ENCODE peak calls at places on chromosome 10, in nine cellular contexts. N is Peyer's patch, R is heart left ventricle, X is adrenal gland, Q is hepatocyte, W is breast epithelium, A is H9, F is stomach, I is astrocyte of the spinal cord. D is an unnamed sample.
A peak's percentile ranks its signal among the peaks of the same experiment; 100 is the strongest.

GRCh38 chr10:109933984-109934565 is 10.8 kb upstream of the XPNPEP1 start:
- DNase-seq in N (no peak), R (no peak), X (no peak), Q (no peak), W (no peak), A (peak; percentile 65), F (no peak), I (peak; percentile 8), D (no peak)

GRCh38 chr10:77397103-77397502 is 240.5 kb downstream of the KCNMA1 start:
- DNase-seq in N (no peak), R (no peak), X (no peak), Q (no peak), W (no peak), A (no peak), F (no peak), I (no peak), D (no peak)

GRCh38 chr10:112208981-112209380 is 25.4 kb upstream of the GPAM start:
- DNase-seq in N (no peak), R (no peak), X (no peak), Q (no peak), W (no peak), A (no peak), F (no peak), I (no peak), D (no peak)

GRCh38 chr10:27457261-27457945 is 46.7 kb upstream of the RAB18 start:
- DNase-seq in N (no peak), R (no peak), X (no peak), Q (no peak), W (no peak), A (no peak), F (no peak), I (no peak), D (no peak)

GRCh38 chr10:46222364-46222935 is 64.3 kb upstream of the ANTXRL start:
- DNase-seq in N (no peak), R (no peak), X (no peak), Q (no peak), W (no peak), A (no peak), F (no peak), I (no peak), D (peak; percentile 22)

GRCh38 chr10:110852255-110852896 is 19.4 kb upstream of the PDCD4 start:
- DNase-seq in N (peak; percentile 78), R (no peak), X (peak; percentile 50), Q (peak; percentile 78), W (peak; percentile 77), A (no peak), F (peak; percentile 71), I (no peak), D (no peak)

GRCh38 chr10:117653170-117653515 is 110.6 kb downstream of the EMX2 start:
- DNase-seq in N (no peak), R (no peak), X (no peak), Q (peak; percentile 81), W (no peak), A (no peak), F (no peak), I (peak; percentile 94), D (no peak)

GRCh38 chr10:85532821-85533220 is 833.8 kb downstream of the GRID1 start:
- DNase-seq in N (no peak), R (no peak), X (no peak), Q (no peak), W (no peak), A (no peak), F (no peak), I (no peak), D (no peak)

GRCh38 chr10:1663226-1663625 is 74.1 kb downstream of the ADARB2 start:
- DNase-seq in N (no peak), R (no peak), X (no peak), Q (no peak), W (no peak), A (no peak), F (no peak), I (no peak), D (no peak)

GRCh38 chr10:6513509-6513908 is 66.6 kb downstream of the PRKCQ start:
- DNase-seq in N (no peak), R (no peak), X (no peak), Q (no peak), W (no peak), A (no peak), F (no peak), I (no peak), D (no peak)

GRCh38 chr10:22712959-22713852 is 1.2 kb downstream of the PIP4K2A start:
- DNase-seq in N (peak; percentile 57), R (peak; percentile 69), X (no peak), Q (peak; percentile 22), W (no peak), A (peak; percentile 31), F (peak; percentile 38), I (peak; percentile 22), D (peak; percentile 51)

GRCh38 chr10:110502851-110503301 is 5.2 kb downstream of the DUSP5 start:
- DNase-seq in N (no peak), R (no peak), X (peak; percentile 85), Q (peak; percentile 57), W (peak; percentile 89), A (no peak), F (no peak), I (peak; percentile 79), D (peak; percentile 74)

GRCh38 chr10:10017716-10018115 is 1000.0 kb upstream of the CELF2 start:
- DNase-seq in N (no peak), R (no peak), X (no peak), Q (no peak), W (no peak), A (no peak), F (no peak), I (no peak), D (no peak)
- TF ChIP-seq CTCF in N (no peak), R (no peak), X (no peak), Q (no peak), W (no peak), A (no peak), F (no peak), I (no peak), D (no peak)

DNA sequence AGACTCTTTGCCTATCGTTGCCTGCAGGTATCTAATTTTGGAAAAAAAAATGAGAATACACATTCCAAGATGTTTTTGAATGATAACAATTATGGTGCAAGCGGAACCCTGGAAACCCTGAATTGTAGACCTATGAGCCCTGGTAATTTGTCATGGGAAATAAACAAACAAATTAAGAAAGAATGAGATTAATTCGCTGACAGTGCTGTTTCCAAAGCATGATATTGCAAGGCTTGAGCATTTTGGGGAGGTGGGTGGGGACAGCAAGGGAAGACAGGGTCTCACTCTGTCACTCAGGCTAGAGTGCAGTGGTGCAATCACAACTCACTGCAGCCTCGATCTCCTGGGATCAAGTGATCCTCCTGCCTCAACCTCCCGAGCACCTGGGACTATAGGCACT is 900.3 kb downstream of the IPMK start:
- DNase-seq in N (no peak), R (no peak), X (no peak), Q (no peak), W (no peak), A (no peak), F (no peak), I (no peak), D (no peak)
- TF ChIP-seq CTCF in N (no peak), R (no peak), X (no peak), Q (no peak), W (no peak), A (no peak), F (no peak), I (no peak), D (no peak)

DNA sequence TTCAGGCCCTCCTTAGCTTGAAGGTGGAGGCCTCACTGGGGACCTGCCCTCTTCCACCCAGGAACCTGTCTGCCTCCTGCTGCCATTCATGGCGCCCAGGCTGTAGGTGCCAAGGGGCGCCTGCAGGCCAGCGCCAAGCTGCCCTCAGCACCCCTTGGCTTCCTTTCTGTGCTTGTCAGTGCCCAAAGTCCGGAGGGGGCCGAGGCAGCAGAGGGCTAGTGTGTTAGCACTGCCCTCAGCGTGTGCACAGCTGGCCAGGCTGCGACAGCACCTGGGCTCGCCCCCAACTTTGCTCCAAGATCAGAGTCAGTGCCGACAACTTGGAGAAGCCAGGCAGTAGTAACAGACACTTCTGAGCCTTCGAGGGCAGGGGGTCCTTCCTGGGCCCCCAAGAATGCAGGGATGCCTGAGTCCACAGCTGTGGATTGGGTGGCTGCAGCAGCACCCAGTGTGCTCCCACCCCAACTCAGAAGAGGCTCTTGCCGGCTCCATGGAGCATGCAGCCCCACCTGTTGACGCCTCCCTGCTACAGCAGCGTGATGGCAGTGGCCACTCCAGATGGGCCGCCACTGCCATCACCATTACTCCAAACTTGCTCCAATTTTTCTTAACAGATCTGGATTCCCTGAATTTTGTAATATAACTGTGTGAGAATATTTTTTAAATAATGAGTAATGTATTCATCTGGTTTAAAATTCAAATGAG is 41.7 kb downstream of the CACUL1 start:
- DNase-seq in N (no peak), R (no peak), X (no peak), Q (no peak), W (no peak), A (peak; percentile 60), F (no peak), I (no peak), D (no peak)
- TF ChIP-seq CTCF in N (no peak), R (no peak), X (no peak), Q (no peak), W (no peak), A (peak; percentile 76), F (no peak), I (peak; percentile 29), D (no peak)

GRCh38 chr10:11110499-11110898 is 92.8 kb downstream of the CELF2 start:
- DNase-seq in N (no peak), R (no peak), X (no peak), Q (no peak), W (no peak), A (no peak), F (no peak), I (no peak), D (no peak)

GRCh38 chr10:11115337-11115736 is 97.7 kb downstream of the CELF2 start:
- DNase-seq in N (no peak), R (no peak), X (no peak), Q (no peak), W (no peak), A (no peak), F (no peak), I (no peak), D (no peak)

GRCh38 chr10:11114251-11114650 is 96.6 kb downstream of the CELF2 start:
- DNase-seq in N (no peak), R (no peak), X (no peak), Q (no peak), W (no peak), A (no peak), F (no peak), I (no peak), D (no peak)

GRCh38 chr10:11112718-11113117 is 95.0 kb downstream of the CELF2 start:
- DNase-seq in N (no peak), R (no peak), X (no peak), Q (no peak), W (no peak), A (no peak), F (no peak), I (no peak), D (no peak)

DNA sequence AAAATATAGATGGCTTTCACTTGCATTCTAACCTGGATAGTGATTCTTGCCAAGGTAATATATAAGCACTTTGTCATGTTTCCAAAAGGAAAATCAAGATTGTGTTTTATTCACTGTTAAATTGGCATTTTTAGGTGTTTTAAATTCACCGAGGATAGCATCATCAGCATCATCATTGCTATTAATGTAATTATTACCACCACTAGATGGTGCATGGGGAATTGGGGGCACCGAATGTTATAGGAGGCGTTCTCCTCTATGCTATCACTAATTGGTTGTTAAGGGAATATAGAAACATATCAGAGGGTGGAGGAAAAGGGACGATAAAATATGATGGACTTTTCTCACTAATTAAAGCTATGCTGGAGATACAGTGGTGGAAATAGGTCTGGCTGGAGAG is 95.5 kb downstream of the CELF2 start:
- DNase-seq in N (no peak), R (no peak), X (no peak), Q (no peak), W (no peak), A (no peak), F (no peak), I (no peak), D (no peak)
- TF ChIP-seq CTCF in N (peak; percentile 25), R (peak; percentile 28), X (peak; percentile 31), Q (no peak), W (no peak), A (peak; percentile 50), F (no peak), I (no peak), D (peak; percentile 78)

D was measured in CD14-positive monocyte.